ENCODE peak calls at places on chromosomes 1 and 21, in four cellular contexts. One of them, this sample, is unnamed.

GRCh38 chr1:82485591-82486369 is 685.0 kb downstream of the ADGRL2 start:
- DNase-seq in HFF-Myc: no peak
- DNase-seq in fibroblast of lung: peak
- DNase-seq in fibroblast of mammary gland: peak
- DNase-seq in this sample: peak

GRCh38 chr1:109658533-109659051 is 2.7 kb downstream of the GSTM4 start:
- DNase-seq in fibroblast of mammary gland: no peak
- DNase-seq in HFF-Myc: no peak
- DNase-seq in fibroblast of lung: no peak
- DNase-seq in this sample: no peak

GRCh38 chr1:246790833-246791232 is 66.6 kb downstream of the SCCPDH start:
- DNase-seq in HFF-Myc: no peak
- DNase-seq in fibroblast of lung: no peak
- DNase-seq in fibroblast of mammary gland: no peak
- DNase-seq in this sample: no peak

GRCh38 chr21:15066231-15066577 is 1.4 kb upstream of the NRIP1 start:
- DNase-seq in fibroblast of lung: no peak
- DNase-seq in HFF-Myc: no peak
- DNase-seq in fibroblast of mammary gland: no peak
- DNase-seq in this sample: no peak

GRCh38 chr1:239600588-239600987 is 214.2 kb downstream of the CHRM3 start:
- DNase-seq in fibroblast of lung: no peak
- DNase-seq in HFF-Myc: no peak
- DNase-seq in fibroblast of mammary gland: no peak
- DNase-seq in this sample: no peak

GRCh38 chr1:179529482-179529881 is 46.3 kb downstream of the NPHS2 start:
- DNase-seq in HFF-Myc: no peak
- DNase-seq in fibroblast of mammary gland: no peak
- DNase-seq in fibroblast of lung: no peak
- DNase-seq in this sample: no peak

GRCh38 chr1:156944268-156944667 is 23.8 kb downstream of the LRRC71 start:
- DNase-seq in HFF-Myc: no peak
- DNase-seq in fibroblast of mammary gland: no peak
- DNase-seq in fibroblast of lung: no peak
- DNase-seq in this sample: no peak

GRCh38 chr1:23625459-23625858 is 66.1 kb upstream of the RPL11 start:
- DNase-seq in fibroblast of mammary gland: no peak
- DNase-seq in HFF-Myc: no peak
- DNase-seq in fibroblast of lung: no peak
- DNase-seq in this sample: no peak

GRCh38 chr1:72280714-72281113 is 1.6 kb downstream of the NEGR1 start:
- DNase-seq in fibroblast of lung: no peak
- DNase-seq in HFF-Myc: no peak
- DNase-seq in fibroblast of mammary gland: peak
- DNase-seq in this sample: peak

GRCh38 chr1:7491089-7491817 is 279.8 kb upstream of the VAMP3 start:
- DNase-seq in fibroblast of lung: peak
- DNase-seq in HFF-Myc: no peak
- DNase-seq in fibroblast of mammary gland: peak
- DNase-seq in this sample: peak

GRCh38 chr21:31803039-31804007 is 69.5 kb upstream of the HUNK start:
- DNase-seq in fibroblast of lung: no peak
- DNase-seq in fibroblast of mammary gland: no peak
- DNase-seq in HFF-Myc: no peak
- DNase-seq in this sample: no peak

GRCh38 chr1:189606795-189607476 is 870.7 kb downstream of the BRINP3 start:
- DNase-seq in fibroblast of mammary gland: peak
- DNase-seq in HFF-Myc: no peak
- DNase-seq in fibroblast of lung: peak
- DNase-seq in this sample: peak

GRCh38 chr1:202170726-202171125 is 10.3 kb upstream of the PTPN7 start:
- DNase-seq in fibroblast of mammary gland: no peak
- DNase-seq in fibroblast of lung: no peak
- DNase-seq in HFF-Myc: no peak
- DNase-seq in this sample: no peak

GRCh38 chr1:152347116-152347728 is 12.6 kb downstream of the FLG2 start:
- DNase-seq in fibroblast of mammary gland: peak
- DNase-seq in HFF-Myc: peak
- DNase-seq in fibroblast of lung: peak
- DNase-seq in this sample: peak

GRCh38 chr1:14363191-14363590 is 235.3 kb upstream of the KAZN start:
- DNase-seq in fibroblast of lung: peak
- DNase-seq in HFF-Myc: no peak
- DNase-seq in fibroblast of mammary gland: peak
- DNase-seq in this sample: no peak

GRCh38 chr1:183287191-183287675 is 101.2 kb downstream of the LAMC2 start:
- DNase-seq in fibroblast of lung: peak
- DNase-seq in HFF-Myc: no peak
- DNase-seq in fibroblast of mammary gland: no peak
- DNase-seq in this sample: peak

GRCh38 chr1:224095339-224095738 is 18.6 kb upstream of the FBXO28 start:
- DNase-seq in fibroblast of mammary gland: no peak
- DNase-seq in HFF-Myc: no peak
- DNase-seq in fibroblast of lung: no peak
- DNase-seq in this sample: no peak

GRCh38 chr1:63615809-63616420 is 22.7 kb downstream of the PGM1 start:
- DNase-seq in HFF-Myc: peak
- DNase-seq in fibroblast of lung: peak
- DNase-seq in fibroblast of mammary gland: peak
- DNase-seq in this sample: peak

GRCh38 chr21:34570315-34570714 is 44.6 kb downstream of the RCAN1 start:
- DNase-seq in fibroblast of lung: no peak
- DNase-seq in HFF-Myc: no peak
- DNase-seq in fibroblast of mammary gland: peak
- DNase-seq in this sample: no peak

GRCh38 chr1:202844935-202845334 is 34.2 kb downstream of the PCAT6 start:
- DNase-seq in fibroblast of lung: no peak
- DNase-seq in HFF-Myc: no peak
- DNase-seq in fibroblast of mammary gland: no peak
- DNase-seq in this sample: peak

GRCh38 chr1:63403386-63403785 is 36.0 kb downstream of the ALG6 start:
- DNase-seq in HFF-Myc: no peak
- DNase-seq in fibroblast of lung: no peak
- DNase-seq in fibroblast of mammary gland: no peak
- DNase-seq in this sample: no peak

GRCh38 chr1:20648438-20648837 is 12.7 kb downstream of the DDOST start:
- DNase-seq in HFF-Myc: no peak
- DNase-seq in fibroblast of mammary gland: no peak
- DNase-seq in fibroblast of lung: no peak
- DNase-seq in this sample: no peak

GRCh38 chr1:87030740-87031400 is 116.4 kb downstream of the HS2ST1 start:
- DNase-seq in fibroblast of mammary gland: no peak
- DNase-seq in HFF-Myc: no peak
- DNase-seq in fibroblast of lung: no peak
- DNase-seq in this sample: no peak

GRCh38 chr1:206784471-206784903 is 12.2 kb upstream of the IL10 start:
- DNase-seq in fibroblast of lung: no peak
- DNase-seq in fibroblast of mammary gland: no peak
- DNase-seq in HFF-Myc: no peak
- DNase-seq in this sample: no peak

GRCh38 chr21:8991088-8991907 is 1530.1 kb upstream of the TPTE start:
- DNase-seq in fibroblast of lung: peak
- DNase-seq in HFF-Myc: no peak
- DNase-seq in fibroblast of mammary gland: no peak
- DNase-seq in this sample: no peak

GRCh38 chr1:227889047-227889862 is 58.5 kb downstream of the WNT9A start:
- DNase-seq in fibroblast of mammary gland: no peak
- DNase-seq in HFF-Myc: no peak
- DNase-seq in fibroblast of lung: no peak
- DNase-seq in this sample: peak

GRCh38 chr1:186498695-186499389 is 37.9 kb upstream of the PDC start:
- DNase-seq in fibroblast of lung: peak
- DNase-seq in fibroblast of mammary gland: peak
- DNase-seq in HFF-Myc: peak
- DNase-seq in this sample: peak

GRCh38 chr1:178540646-178541045 is 27.7 kb downstream of the TEX35 start:
- DNase-seq in HFF-Myc: peak
- DNase-seq in fibroblast of lung: peak
- DNase-seq in fibroblast of mammary gland: peak
- DNase-seq in this sample: peak

GRCh38 chr1:15426492-15427279 is 11.6 kb upstream of the CTRC start:
- DNase-seq in HFF-Myc: no peak
- DNase-seq in fibroblast of lung: peak
- DNase-seq in fibroblast of mammary gland: peak
- DNase-seq in this sample: peak

GRCh38 chr1:43414634-43415223 is 25.0 kb downstream of the SZT2 start:
- DNase-seq in HFF-Myc: no peak
- DNase-seq in fibroblast of lung: peak
- DNase-seq in fibroblast of mammary gland: peak
- DNase-seq in this sample: peak

GRCh38 chr1:212147581-212148033 is 112.1 kb downstream of the DTL start:
- DNase-seq in HFF-Myc: no peak
- DNase-seq in fibroblast of mammary gland: no peak
- DNase-seq in fibroblast of lung: peak
- DNase-seq in this sample: peak

GRCh38 chr1:218301217-218301616 is 16.1 kb downstream of the RRP15 start:
- DNase-seq in fibroblast of mammary gland: no peak
- DNase-seq in HFF-Myc: no peak
- DNase-seq in fibroblast of lung: no peak
- DNase-seq in this sample: no peak

GRCh38 chr1:218299416-218299815 is 14.3 kb downstream of the RRP15 start:
- DNase-seq in fibroblast of lung: peak
- DNase-seq in fibroblast of mammary gland: peak
- DNase-seq in HFF-Myc: peak
- DNase-seq in this sample: peak

GRCh38 chr1:218304281-218305039 is 19.4 kb downstream of the RRP15 start:
- DNase-seq in fibroblast of lung: peak
- DNase-seq in fibroblast of mammary gland: peak
- DNase-seq in HFF-Myc: no peak
- DNase-seq in this sample: peak

GRCh38 chr1:218303176-218303575 is 18.1 kb downstream of the RRP15 start:
- DNase-seq in fibroblast of mammary gland: no peak
- DNase-seq in fibroblast of lung: no peak
- DNase-seq in HFF-Myc: no peak
- DNase-seq in this sample: no peak

DNA sequence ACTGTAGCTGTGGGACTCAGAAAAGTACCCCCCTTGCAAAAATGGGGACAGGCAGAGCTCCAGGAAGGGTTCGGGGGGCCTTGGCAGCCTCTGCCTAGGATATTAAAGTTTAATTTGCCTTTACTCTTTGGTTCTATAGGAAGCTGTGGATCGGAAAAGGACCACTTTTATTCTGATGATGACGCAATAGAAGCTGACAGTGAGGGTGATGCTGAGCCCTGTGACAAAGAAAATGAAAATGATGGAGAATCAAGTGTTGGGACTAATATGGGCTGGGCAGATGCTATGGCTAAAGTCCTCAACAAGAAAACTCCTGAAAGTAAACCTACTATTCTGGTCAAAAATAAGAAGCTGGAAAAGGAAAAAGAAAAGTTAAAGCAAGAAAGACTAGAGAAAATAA is 17.1 kb downstream of the RRP15 start:
- DNase-seq in fibroblast of lung: no peak
- DNase-seq in HFF-Myc: no peak
- DNase-seq in fibroblast of mammary gland: no peak
- DNase-seq in this sample: no peak
- H3K4me3 ChIP-seq in fibroblast of lung: no peak
- H3K4me3 ChIP-seq in HFF-Myc: no peak
- H3K4me3 ChIP-seq in fibroblast of mammary gland: no peak
- H3K4me3 ChIP-seq in this sample: no peak

DNA sequence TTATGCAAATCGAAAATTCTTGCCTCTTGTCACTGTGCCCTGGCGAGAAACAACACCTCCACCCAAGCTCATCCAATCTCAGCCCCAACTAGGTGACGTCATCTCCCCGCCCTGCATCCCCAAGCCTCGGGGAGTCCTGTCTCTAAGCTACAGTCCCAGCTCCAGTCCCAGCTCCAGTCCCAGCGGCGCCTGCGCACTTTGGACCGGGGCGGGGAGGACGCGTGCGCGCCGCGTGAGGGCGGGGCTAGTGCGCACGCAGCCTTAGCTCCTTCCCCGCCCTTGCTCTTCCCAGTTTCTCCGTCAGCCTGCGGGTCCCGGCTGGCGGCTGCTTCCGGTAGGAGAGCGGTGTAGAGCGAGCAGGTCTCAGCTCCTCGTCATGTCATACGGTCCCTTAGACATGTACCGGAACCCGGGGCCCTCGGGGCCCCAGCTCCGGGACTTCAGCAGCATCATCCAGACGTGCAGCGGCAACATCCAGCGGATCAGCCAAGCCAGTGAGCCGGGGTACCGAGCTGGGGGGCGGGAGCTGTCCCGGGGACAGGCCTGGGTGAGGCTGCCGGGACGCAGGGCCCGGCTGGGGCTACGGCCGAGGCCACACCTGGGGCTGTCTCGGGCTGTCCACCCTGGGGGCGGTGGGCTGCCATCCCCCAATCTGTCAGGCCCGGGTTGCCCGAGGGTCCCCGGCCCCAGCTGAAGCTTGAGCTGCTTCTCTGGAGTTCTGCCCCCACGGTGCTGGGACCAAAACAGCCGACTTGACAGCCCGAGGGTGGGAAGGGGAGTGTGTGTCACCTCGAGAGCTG is at the start of gene STX12:
- DNase-seq in fibroblast of mammary gland: peak
- DNase-seq in fibroblast of lung: peak
- DNase-seq in HFF-Myc: peak
- DNase-seq in this sample: peak
- TF ChIP-seq CTCF in fibroblast of mammary gland: no peak
- TF ChIP-seq CTCF in fibroblast of lung: no peak
- TF ChIP-seq CTCF in HFF-Myc: no peak
- TF ChIP-seq CTCF in this sample: no peak

GRCh38 chr21:41426656-41427311 is 745 bp downstream of the MX1 start:
- DNase-seq in HFF-Myc: no peak
- DNase-seq in fibroblast of mammary gland: no peak
- DNase-seq in fibroblast of lung: no peak
- DNase-seq in this sample: no peak

GRCh38 chr21:41427556-41427955 is 1.5 kb downstream of the MX1 start:
- DNase-seq in HFF-Myc: no peak
- DNase-seq in fibroblast of mammary gland: no peak
- DNase-seq in fibroblast of lung: no peak
- DNase-seq in this sample: no peak

GRCh38 chr21:41425954-41426655 is at the start of gene MX1:
- DNase-seq in fibroblast of mammary gland: peak
- DNase-seq in fibroblast of lung: peak
- DNase-seq in HFF-Myc: no peak
- DNase-seq in this sample: peak

GRCh38 chr21:41428311-41428710 is 2.3 kb downstream of the MX1 start:
- DNase-seq in HFF-Myc: no peak
- DNase-seq in fibroblast of mammary gland: no peak
- DNase-seq in fibroblast of lung: no peak
- DNase-seq in this sample: no peak

DNA sequence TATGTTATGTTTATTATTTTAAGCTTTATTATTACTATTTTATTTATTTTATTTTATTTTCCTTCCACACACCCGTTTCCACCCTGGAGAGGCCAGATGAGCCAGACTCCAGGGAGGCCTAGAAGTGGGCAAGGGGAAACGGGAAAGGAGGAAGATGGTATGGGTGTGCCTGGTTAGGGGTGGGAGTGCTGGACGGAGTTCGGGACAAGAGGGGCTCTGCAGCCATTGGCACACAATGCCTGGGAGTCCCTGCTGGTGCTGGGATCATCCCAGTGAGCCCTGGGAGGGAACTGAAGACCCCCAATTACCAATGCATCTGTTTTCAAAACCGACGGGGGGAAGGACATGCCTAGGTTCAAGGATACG is 468 bp upstream of the MX1 start:
- DNase-seq in fibroblast of lung: no peak
- DNase-seq in fibroblast of mammary gland: no peak
- DNase-seq in HFF-Myc: no peak
- DNase-seq in this sample: no peak
- H3K4me3 ChIP-seq in fibroblast of lung: peak
- H3K4me3 ChIP-seq in fibroblast of mammary gland: peak
- H3K4me3 ChIP-seq in HFF-Myc: peak
- H3K4me3 ChIP-seq in this sample: peak

GRCh38 chr21:44919913-44920693 is 596 bp downstream of the ITGB2 start:
- DNase-seq in fibroblast of lung: no peak
- DNase-seq in fibroblast of mammary gland: no peak
- DNase-seq in HFF-Myc: no peak
- DNase-seq in this sample: no peak
- TF ChIP-seq CTCF in fibroblast of lung: no peak
- TF ChIP-seq CTCF in fibroblast of mammary gland: no peak
- TF ChIP-seq CTCF in HFF-Myc: no peak
- TF ChIP-seq CTCF in this sample: no peak